ENCODE peak calls at places on chromosome 14, in nine cellular contexts. Y is body of pancreas, K is A549, U is HepG2, S is right lobe of liver, X is GM12878, D is gastrocnemius medialis, A is heart left ventricle, F is K562. E is an unnamed sample.

GRCh38 chr14:91387135-91387849 is 30.3 kb downstream of the CCDC88C start:
- ATAC-seq in K (no peak), Y (no peak), F (no peak), A (peak; percentile 54), S (peak; percentile 28), X (no peak), U (no peak), D (no peak), E (no peak)

GRCh38 chr14:106185837-106186233 is 659.5 kb downstream of the TMEM121 start:
- ATAC-seq in S (no peak), A (no peak), U (peak; percentile 57), D (no peak), X (peak; percentile 62), F (peak; percentile 85), Y (no peak), K (peak; percentile 53), E (no peak)

GRCh38 chr14:50926851-50927386 is 17.4 kb downstream of the PYGL start:
- ATAC-seq in X (no peak), A (peak; percentile 56), U (no peak), K (no peak), Y (no peak), S (peak; percentile 56), F (peak; percentile 91), D (no peak), E (peak; percentile 47)

GRCh38 chr14:79861111-79861510 is 350.2 kb downstream of the DIO2 start:
- ATAC-seq in D (no peak), U (no peak), A (no peak), S (peak; percentile 48), F (no peak), K (no peak), X (no peak), Y (no peak), E (no peak)

GRCh38 chr14:45246633-45247173 is 6.3 kb downstream of the MIS18BP1 start:
- ATAC-seq in U (no peak), D (no peak), S (no peak), F (no peak), X (peak; percentile 19), Y (no peak), A (no peak), K (no peak), E (no peak)

GRCh38 chr14:75690010-75690409 is 29.0 kb downstream of the TTLL5 start:
- ATAC-seq in X (no peak), D (no peak), A (no peak), F (no peak), U (no peak), K (no peak), Y (no peak), S (no peak), E (no peak)

GRCh38 chr14:41062826-41063225 is 543.9 kb upstream of the LRFN5 start:
- ATAC-seq in X (no peak), A (no peak), U (no peak), D (no peak), F (no peak), Y (no peak), K (no peak), S (no peak), E (no peak)

GRCh38 chr14:87705439-87705896 is 287.5 kb downstream of the GALC start:
- ATAC-seq in Y (no peak), U (no peak), K (no peak), X (no peak), S (no peak), A (peak; percentile 88), D (peak; percentile 9), F (no peak), E (no peak)

GRCh38 chr14:61188196-61188595 is 92.9 kb downstream of the TMEM30B start:
- ATAC-seq in A (peak; percentile 70), Y (no peak), F (no peak), U (no peak), X (peak; percentile 49), S (peak; percentile 29), K (peak; percentile 84), D (peak; percentile 61), E (peak; percentile 57)

GRCh38 chr14:21063479-21063878 is 5.9 kb downstream of the RNASE8 start:
- ATAC-seq in A (peak; percentile 40), X (no peak), Y (peak; percentile 64), D (peak; percentile 73), S (peak; percentile 33), F (no peak), U (no peak), K (peak; percentile 37), E (peak; percentile 68)

GRCh38 chr14:63249112-63249511 is 44.9 kb downstream of the RHOJ start:
- ATAC-seq in D (peak; percentile 33), X (no peak), Y (no peak), K (no peak), A (peak; percentile 73), F (no peak), S (no peak), U (no peak), E (no peak)

GRCh38 chr14:24954037-24954696 is 95.8 kb downstream of the STXBP6 start:
- ATAC-seq in S (no peak), U (peak; percentile 15), X (peak; percentile 92), A (peak; percentile 64), D (no peak), K (no peak), F (no peak), Y (no peak), E (no peak)

GRCh38 chr14:51201890-51202289 is 38.2 kb upstream of the TMX1 start:
- ATAC-seq in S (no peak), D (no peak), A (no peak), F (no peak), X (peak; percentile 42), K (no peak), Y (no peak), U (no peak), E (no peak)

GRCh38 chr14:102501751-102502315 is 7.7 kb downstream of the ANKRD9 start:
- ATAC-seq in S (no peak), F (peak; percentile 57), D (no peak), Y (no peak), U (no peak), K (no peak), A (peak; percentile 0), X (no peak), E (no peak)

GRCh38 chr14:102499401-102500189 is 10.0 kb downstream of the ANKRD9 start:
- ATAC-seq in U (no peak), Y (no peak), F (no peak), A (peak; percentile 82), K (no peak), D (peak; percentile 38), S (no peak), X (peak; percentile 11), E (no peak)

GRCh38 chr14:102500190-102500661 is 9.3 kb downstream of the ANKRD9 start:
- ATAC-seq in A (peak; percentile 73), X (peak; percentile 69), D (peak; percentile 82), U (no peak), K (no peak), Y (peak; percentile 32), F (no peak), S (peak; percentile 66), E (peak; percentile 84)

GRCh38 chr14:102502571-102502970 is 7.0 kb downstream of the ANKRD9 start:
- ATAC-seq in U (no peak), S (no peak), F (no peak), K (no peak), Y (no peak), A (no peak), X (no peak), D (no peak), E (no peak)

GRCh38 chr14:102500724-102501123 is 8.9 kb downstream of the ANKRD9 start:
- ATAC-seq in Y (no peak), A (no peak), U (no peak), K (no peak), X (peak; percentile 32), S (no peak), F (no peak), D (no peak), E (no peak)
- H3K27ac ChIP-seq in Y (peak overlapping the region; percentile 47), A (peak overlapping the region; percentile 90), U (no peak overlapping the region), K (no peak overlapping the region), X (no peak overlapping the region), S (peak overlapping the region; percentile 34), F (peak overlapping the region; percentile 61), D (peak overlapping the region; percentile 99), E (peak overlapping the region; percentile 77)

GRCh38 chr14:23300687-23301223 is 1.9 kb downstream of the PPP1R3E start:
- ATAC-seq in S (peak; percentile 4), U (no peak), K (no peak), F (no peak), D (peak; percentile 34), X (no peak), Y (no peak), A (peak; percentile 65), E (no peak)

GRCh38 chr14:23302290-23303225 is at the start of gene PPP1R3E:
- ATAC-seq in D (peak; percentile 43), F (peak; percentile 68), K (peak; percentile 76), U (peak; percentile 57), X (peak; percentile 60), S (peak; percentile 21), Y (peak; percentile 35), A (no peak), E (peak; percentile 35)

GRCh38 chr14:23299986-23300686 is 2.5 kb downstream of the PPP1R3E start:
- ATAC-seq in Y (no peak), X (no peak), U (no peak), S (no peak), A (no peak), F (no peak), K (no peak), D (no peak), E (no peak)

GRCh38 chr14:23301288-23301968 is 1.2 kb downstream of the PPP1R3E start:
- ATAC-seq in X (peak; percentile 90), A (peak; percentile 84), D (peak; percentile 78), Y (peak; percentile 85), K (peak; percentile 89), U (peak; percentile 87), S (peak; percentile 74), F (peak; percentile 90), E (peak; percentile 90)

GRCh38 chr14:23301969-23302289 is 730 bp downstream of the PPP1R3E start:
- ATAC-seq in S (peak; percentile 7), D (peak; percentile 23), Y (peak; percentile 10), U (peak; percentile 34), F (peak; percentile 9), X (peak; percentile 35), K (peak; percentile 50), A (no peak), E (peak; percentile 3)
- TF ChIP-seq POLR2A in S (peak; percentile 77), D (peak; percentile 94), Y (peak; percentile 93), U (peak; percentile 97), F (peak; percentile 83), X (peak; percentile 69), K (peak; percentile 90), A (no peak), E (peak; percentile 87)

GRCh38 chr14:76767681-76768055 is 6.4 kb downstream of the VASH1 start:
- ATAC-seq in Y (no peak), A (no peak), U (no peak), X (no peak), K (no peak), D (no peak), F (no peak), S (no peak), E (no peak)
- H3K27ac ChIP-seq in Y (no peak overlapping the region), A (peak overlapping the region; percentile 76), U (no peak overlapping the region), X (no peak overlapping the region), K (no peak overlapping the region), D (no peak overlapping the region), F (no peak overlapping the region), S (peak overlapping the region; percentile 6), E (no peak overlapping the region)

DNA sequence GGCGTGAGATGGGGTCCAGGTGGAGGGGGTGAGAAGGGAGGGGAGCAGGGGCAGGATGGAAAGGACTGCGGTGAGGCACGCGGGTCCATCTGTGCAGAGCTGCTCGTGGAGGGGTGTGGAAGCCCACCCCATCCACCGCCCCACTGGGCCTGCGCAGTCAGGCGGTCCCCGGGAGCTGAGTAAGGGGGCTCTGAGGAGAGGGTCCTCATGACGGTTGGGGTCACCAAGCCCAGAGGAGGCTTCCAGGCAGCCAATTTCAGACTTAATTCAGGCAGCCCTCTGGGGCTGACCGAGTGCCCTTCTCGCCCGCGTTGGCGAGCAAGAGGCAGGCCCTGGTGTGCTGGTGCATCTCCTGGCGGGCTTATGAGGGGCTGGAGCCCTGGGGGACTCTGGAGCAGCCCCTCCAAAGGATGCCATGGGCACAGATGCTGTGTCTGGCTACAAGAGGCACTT is 115.5 kb downstream of the KIF26A start:
- ATAC-seq in S (no peak), K (no peak), X (no peak), D (no peak), A (no peak), Y (no peak), F (no peak), U (no peak), E (no peak)
- TF ChIP-seq POLR2A in S (no peak), K (no peak), X (no peak), D (no peak), A (no peak), Y (no peak), F (no peak), U (no peak), E (no peak)

E was measured in gastroesophageal sphincter.